ENCODE peak calls at places on chromosomes 13 and 19, in five cellular contexts. T, R, B, H and D are unnamed samples.

GRCh38 chr19:58336216-58336615 is 9.4 kb downstream of the ZSCAN22 start:
- DNase-seq in B (no peak), R (no peak), H (no peak), T (no peak), D (no peak)

GRCh38 chr19:35357867-35358573 is at the start of gene FFAR3:
- DNase-seq in R (no peak), B (no peak), T (no peak), H (no peak), D (no peak)

GRCh38 chr13:51912511-51913225 is 50.9 kb downstream of the CCDC70 start:
- DNase-seq in T (no peak), B (no peak), R (no peak), H (no peak), D (no peak)

GRCh38 chr19:49333426-49334288 is 1.5 kb upstream of the CD37 start:
- DNase-seq in B (peak; percentile 73), R (no peak), H (no peak), T (no peak), D (peak; percentile 51)

GRCh38 chr13:48155850-48156249 is 60.9 kb upstream of the MED4 start:
- DNase-seq in R (peak; percentile 72), H (peak; percentile 65), B (peak; percentile 62), T (peak; percentile 36), D (peak; percentile 43)

GRCh38 chr19:16261584-16262370 is 62.8 kb upstream of the KLF2 start:
- DNase-seq in H (no peak), R (no peak), B (no peak), T (no peak), D (no peak)

GRCh38 chr13:60647547-60647946 is 250.5 kb downstream of the TDRD3 start:
- DNase-seq in T (no peak), H (no peak), R (no peak), B (no peak), D (no peak)

GRCh38 chr13:94188173-94188869 is 291.2 kb downstream of the DCT start:
- DNase-seq in T (no peak), R (no peak), H (no peak), B (no peak), D (no peak)

GRCh38 chr19:1942934-1943555 is 2.1 kb downstream of the CSNK1G2 start:
- DNase-seq in B (no peak), H (peak; percentile 35), R (no peak), T (no peak), D (no peak)

GRCh38 chr13:79990048-79990447 is 350.9 kb downstream of the SPRY2 start:
- DNase-seq in R (no peak), H (no peak), T (no peak), B (no peak), D (no peak)

GRCh38 chr19:17075860-17076538 is 422 bp downstream of the MYO9B start:
- DNase-seq in T (no peak), H (peak; percentile 30), B (peak; percentile 68), R (peak; percentile 18), D (peak; percentile 73)